ENCODE peak calls at places on chromosomes 13 and 19, in nine cellular contexts. H is HepG2, O is A549, S is HCT116, V is GM23338, Y is K562, F is Panc1, D is GM12878, X is SK-N-SH. R is an unnamed sample.
A peak's percentile ranks its signal among the peaks of the same experiment; 100 is the strongest.

GRCh38 chr13:30720470-30720869 is 14.9 kb upstream of the ALOX5AP start:
- DNase-seq in H (no peak), O (no peak), S (no peak), V (no peak), Y (no peak), F (no peak), D (peak; percentile 59), X (no peak), R (peak; percentile 80)

GRCh38 chr13:108306768-108307332 is 37.3 kb downstream of the TNFSF13B start:
- DNase-seq in H (no peak), O (no peak), S (no peak), V (no peak), Y (no peak), F (no peak), D (no peak), X (no peak), R (no peak)

GRCh38 chr19:12864721-12865715 is 16.2 kb downstream of the DNASE2 start:
- DNase-seq in H (peak; percentile 75), O (no peak), S (no peak), V (no peak), Y (no peak), F (no peak), D (no peak), X (no peak), R (no peak)

GRCh38 chr13:41603917-41604316 is 146.6 kb downstream of the RGCC start:
- DNase-seq in H (no peak), O (peak; percentile 8), S (peak; percentile 29), V (no peak), Y (peak; percentile 13), F (peak; percentile 17), D (no peak), X (no peak), R (no peak)

GRCh38 chr13:32988588-32989256 is 27.5 kb upstream of the KL start:
- DNase-seq in H (no peak), O (no peak), S (no peak), V (no peak), Y (no peak), F (no peak), D (no peak), X (no peak), R (no peak)

GRCh38 chr13:25177012-25177411 is 4.9 kb upstream of the AMER2 start:
- DNase-seq in H (no peak), O (no peak), S (no peak), V (no peak), Y (no peak), F (no peak), D (no peak), X (no peak), R (no peak)

GRCh38 chr13:24220086-24220703 is 59.7 kb downstream of the SPATA13 start:
- DNase-seq in H (peak; percentile 75), O (peak; percentile 46), S (peak; percentile 70), V (peak; percentile 93), Y (peak; percentile 38), F (peak; percentile 50), D (no peak), X (peak; percentile 77), R (peak; percentile 60)

GRCh38 chr19:58097783-58098681 is at the start of gene ZSCAN18:
- DNase-seq in H (no peak), O (peak; percentile 61), S (no peak), V (peak; percentile 99), Y (peak; percentile 89), F (no peak), D (peak; percentile 24), X (peak; percentile 99), R (peak; percentile 79)

GRCh38 chr13:98071316-98071715 is 71.6 kb upstream of the FARP1 start:
- DNase-seq in H (no peak), O (no peak), S (no peak), V (no peak), Y (no peak), F (no peak), D (no peak), X (peak; percentile 66), R (no peak)

GRCh38 chr13:31274345-31274870 is 74.6 kb downstream of the B3GLCT start:
- DNase-seq in H (no peak), O (no peak), S (no peak), V (no peak), Y (no peak), F (no peak), D (no peak), X (no peak), R (no peak)

DNA sequence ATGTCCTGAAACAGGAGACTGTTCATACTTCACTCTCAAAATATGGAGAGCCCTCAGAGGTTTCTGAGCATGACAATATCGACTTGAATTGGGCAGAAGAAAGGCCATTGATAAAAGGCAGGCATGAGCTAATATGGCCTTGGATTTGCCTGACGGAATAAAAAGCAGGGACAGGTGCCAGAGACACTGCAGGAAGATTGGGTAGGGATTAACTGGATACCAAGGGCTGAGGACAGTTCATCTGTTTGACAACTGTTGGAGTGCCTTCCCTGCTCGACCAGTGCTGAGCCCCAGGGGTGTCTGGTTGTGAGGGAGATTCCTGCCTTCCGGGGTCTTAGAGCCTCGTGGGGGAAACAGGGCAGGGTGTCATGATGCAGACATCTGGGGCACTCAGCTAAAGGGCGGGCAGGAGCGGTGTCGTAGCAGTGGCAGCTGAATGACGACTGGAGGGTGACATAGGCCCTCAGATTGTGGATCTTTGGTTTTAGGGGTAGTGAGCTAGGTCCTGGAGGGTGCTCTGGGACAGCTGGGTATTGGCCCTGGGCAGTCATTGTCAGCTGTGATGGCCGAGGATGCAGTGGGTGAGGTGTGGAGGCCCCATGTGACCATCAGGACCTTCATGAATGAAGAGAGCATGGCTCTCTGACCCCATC is 12.3 kb downstream of the GATAD2A start:
- DNase-seq in H (no peak), O (no peak), S (no peak), V (no peak), Y (no peak), F (no peak), D (no peak), X (no peak), R (no peak)
- TF ChIP-seq REST in H (no peak), O (no peak), S (no peak), V (no peak), Y (no peak), F (no peak), D (no peak), X (no peak), R (no peak)

GRCh38 chr13:99375806-99376080 is 68.5 kb upstream of the GPR183 start:
- DNase-seq in H (no peak), O (no peak), S (no peak), V (no peak), Y (no peak), F (no peak), D (no peak), X (no peak), R (no peak)

GRCh38 chr13:99376132-99376531 is 68.9 kb upstream of the GPR183 start:
- DNase-seq in H (no peak), O (no peak), S (no peak), V (no peak), Y (no peak), F (no peak), D (no peak), X (no peak), R (no peak)

GRCh38 chr13:99374169-99374991 is 67.2 kb upstream of the GPR183 start:
- DNase-seq in H (no peak), O (no peak), S (no peak), V (no peak), Y (no peak), F (no peak), D (no peak), X (no peak), R (no peak)

GRCh38 chr13:99376924-99377323 is 69.7 kb upstream of the GPR183 start:
- DNase-seq in H (no peak), O (no peak), S (no peak), V (no peak), Y (no peak), F (no peak), D (no peak), X (no peak), R (no peak)

GRCh38 chr13:99374994-99375805 is 68.0 kb upstream of the GPR183 start:
- DNase-seq in H (no peak), O (no peak), S (no peak), V (no peak), Y (no peak), F (no peak), D (no peak), X (no peak), R (peak; percentile 74)
- TF ChIP-seq REST in H (no peak), O (no peak), S (no peak), V (no peak), Y (no peak), F (no peak), D (no peak), X (no peak), R (no peak)

DNA sequence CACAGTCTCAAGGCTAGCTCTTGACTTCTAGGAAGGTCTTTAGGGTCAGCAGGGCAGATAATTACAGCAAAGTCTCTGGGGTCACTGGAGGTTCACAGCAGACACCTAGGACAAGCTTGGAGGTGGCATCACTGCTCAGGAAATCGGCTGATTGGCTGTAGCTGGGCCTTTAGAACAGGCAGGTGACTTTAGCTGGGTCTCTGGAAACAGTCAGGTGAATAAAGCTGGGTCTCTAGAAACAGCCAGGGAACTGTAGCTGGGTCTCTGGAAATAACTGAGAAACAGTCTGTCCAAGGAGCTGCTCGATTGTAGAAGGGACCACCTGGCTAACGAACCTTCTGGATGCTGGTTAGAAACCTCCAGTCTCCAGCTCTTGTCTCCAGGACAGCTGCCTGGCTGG is 10.0 kb downstream of the LAIR1 start:
- DNase-seq in H (no peak), O (no peak), S (no peak), V (no peak), Y (no peak), F (no peak), D (no peak), X (no peak), R (no peak)
- TF ChIP-seq REST in H (no peak), O (no peak), S (no peak), V (no peak), Y (no peak), F (no peak), D (no peak), X (no peak), R (no peak)

GRCh38 chr13:20161275-20161950 is 561 bp upstream of the GJA3 start:
- DNase-seq in H (no peak), O (no peak), S (no peak), V (peak; percentile 50), Y (no peak), F (no peak), D (no peak), X (peak; percentile 43), R (no peak)
- TF ChIP-seq REST in H (no peak), O (no peak), S (no peak), V (no peak), Y (no peak), F (no peak), D (no peak), X (no peak), R (no peak)

DNA sequence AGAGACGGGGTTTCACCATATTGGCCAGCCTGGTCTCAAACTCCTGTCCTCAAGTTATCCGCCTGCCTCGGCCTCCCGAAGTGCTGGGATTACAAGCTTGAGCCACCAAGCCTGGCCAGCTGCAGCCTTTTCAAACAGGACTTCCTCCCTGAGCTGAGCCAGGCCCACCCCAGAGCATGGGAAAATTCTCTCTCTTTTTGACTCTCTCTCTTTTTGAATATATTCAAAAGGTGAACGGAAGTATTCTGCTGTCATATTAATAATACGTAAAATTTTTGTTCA is 539 bp upstream of the ZNF506 start:
- DNase-seq in H (no peak), O (no peak), S (no peak), V (no peak), Y (no peak), F (no peak), D (no peak), X (peak; percentile 17), R (no peak)
- TF ChIP-seq REST in H (no peak), O (no peak), S (no peak), V (no peak), Y (no peak), F (no peak), D (no peak), X (no peak), R (no peak)

R was measured in HL-60.